ENCODE peak calls at places on chromosomes 5 and 9, in four cellular contexts. N is stimulated activated naive CD8-positive, alpha-beta T cell treated with anti-CD3 and anti-CD28 coated beads, Interleukin-15, amount 100 ng/mL, for 72 hours; F is GM12892; J is Peyer's patch. E is an unnamed sample.

GRCh38 chr5:159182691-159183090 is 26.7 kb downstream of the RNF145 start:
- DNase-seq in N (no peak), F (no peak), J (no peak), E (no peak)

GRCh38 chr5:78295035-78295961 is 800 bp upstream of the AP3B1 start:
- DNase-seq in N (peak; percentile 44), F (peak; percentile 6), J (peak; percentile 76), E (no peak)

GRCh38 chr9:90861826-90862740 is 60.5 kb downstream of the SYK start:
- DNase-seq in N (no peak), F (no peak), J (no peak), E (no peak)

GRCh38 chr5:14683906-14684455 is 19.5 kb downstream of the OTULIN start:
- DNase-seq in N (no peak), F (no peak), J (no peak), E (no peak)

GRCh38 chr5:76811214-76811613 is 7.6 kb upstream of the F2RL1 start:
- DNase-seq in N (no peak), F (no peak), J (no peak), E (no peak)

GRCh38 chr5:69360442-69360841 is 8.9 kb downstream of the AK6 start:
- DNase-seq in N (no peak), F (no peak), J (no peak), E (no peak)

GRCh38 chr5:76838481-76839261 is 11.1 kb upstream of the S100Z start:
- DNase-seq in N (no peak), F (no peak), J (peak; percentile 70), E (no peak)

GRCh38 chr9:134088064-134088725 is 20.4 kb upstream of the BRD3 start:
- DNase-seq in N (no peak), F (no peak), J (no peak), E (no peak)

GRCh38 chr9:108967916-108968315 is 33.7 kb downstream of the ABITRAM start:
- DNase-seq in N (no peak), F (no peak), J (no peak), E (no peak)

GRCh38 chr5:153523831-153524230 is 33.4 kb downstream of the GRIA1 start:
- DNase-seq in N (no peak), F (no peak), J (peak; percentile 47), E (peak; percentile 1)

GRCh38 chr5:123496892-123497291 is 15.1 kb upstream of the CSNK1G3 start:
- DNase-seq in N (no peak), F (no peak), J (no peak), E (no peak)

GRCh38 chr9:131469951-131470350 is 32.8 kb upstream of the POMT1 start:
- DNase-seq in N (no peak), F (no peak), J (peak; percentile 11), E (no peak)

GRCh38 chr5:34034497-34035327 is 8.3 kb downstream of the C1QTNF3 start:
- DNase-seq in N (no peak), F (no peak), J (no peak), E (no peak)

GRCh38 chr9:132037470-132037869 is 42.2 kb downstream of the MED27 start:
- DNase-seq in N (no peak), F (no peak), J (no peak), E (no peak)

GRCh38 chr9:37209431-37210386 is 89.3 kb downstream of the ZCCHC7 start:
- DNase-seq in N (no peak), F (no peak), J (no peak), E (no peak)

GRCh38 chr5:141560141-141560540 is 58.7 kb downstream of the DIAPH1 start:
- DNase-seq in N (no peak), F (no peak), J (no peak), E (no peak)

GRCh38 chr5:72525816-72526215 is 18.6 kb upstream of the ZNF366 start:
- DNase-seq in N (no peak), F (no peak), J (no peak), E (no peak)

GRCh38 chr5:133266966-133267365 is 215.2 kb downstream of the HSPA4 start:
- DNase-seq in N (no peak), F (no peak), J (no peak), E (no peak)

GRCh38 chr9:91856419-91856818 is 93.6 kb downstream of the ROR2 start:
- DNase-seq in N (no peak), F (no peak), J (no peak), E (no peak)

GRCh38 chr5:146828385-146828784 is 50.2 kb downstream of the PPP2R2B start:
- DNase-seq in N (no peak), F (no peak), J (no peak), E (no peak)

GRCh38 chr5:79774171-79774854 is 84.7 kb downstream of the CMYA5 start:
- DNase-seq in N (no peak), F (no peak), J (no peak), E (peak; percentile 53)

GRCh38 chr9:93525476-93525875 is 50.9 kb upstream of the PHF2 start:
- DNase-seq in N (no peak), F (no peak), J (no peak), E (no peak)

GRCh38 chr9:73023025-73023541 is 70.2 kb upstream of the ALDH1A1 start:
- DNase-seq in N (peak; percentile 28), F (no peak), J (peak; percentile 76), E (peak; percentile 81)

GRCh38 chr9:109411818-109412352 is 86.2 kb downstream of the PTPN3 start:
- DNase-seq in N (peak; percentile 61), F (no peak), J (no peak), E (peak; percentile 51)

GRCh38 chr9:114989600-114990410 is 59.4 kb upstream of the TNFSF8 start:
- DNase-seq in N (peak; percentile 90), F (no peak), J (no peak), E (no peak)

GRCh38 chr9:23658859-23659258 is 167.2 kb downstream of the ELAVL2 start:
- DNase-seq in N (no peak), F (no peak), J (no peak), E (no peak)

GRCh38 chr9:81521892-81522291 is 167.5 kb downstream of the TLE1 start:
- DNase-seq in N (no peak), F (no peak), J (no peak), E (no peak)

GRCh38 chr9:17824191-17824926 is 245.5 kb downstream of the SH3GL2 start:
- DNase-seq in N (no peak), F (no peak), J (no peak), E (no peak)

GRCh38 chr5:43038523-43038989 is 1.6 kb downstream of the ANXA2R start:
- DNase-seq in N (peak; percentile 40), F (no peak), J (peak; percentile 67), E (peak; percentile 40)

GRCh38 chr5:111756701-111757581 is at the start of gene NREP:
- DNase-seq in N (peak; percentile 88), F (no peak), J (peak; percentile 89), E (peak; percentile 91)